ENCODE peak calls at places on chromosomes 5 and 9, in ten cellular contexts. One of them, this sample, is unnamed.

GRCh38 chr5:103638979-103639378 is 76.4 kb upstream of the NUDT12 start:
- DNase-seq in central memory CD8-positive, alpha-beta T cell: no peak
- DNase-seq in progenitor cell of endocrine pancreas: no peak
- DNase-seq in H7: no peak
- DNase-seq in neural crest cell: no peak
- DNase-seq in NCI-H1105 treated with DMSO at 0.1 percent for 48 hours: no peak
- DNase-seq in HFFc6: no peak
- DNase-seq in non-pigmented ciliary epithelial cell: no peak
- DNase-seq in Ammon's horn: no peak
- DNase-seq in dermis microvascular lymphatic vessel endothelial cell: no peak
- DNase-seq in this sample: no peak

GRCh38 chr9:36798350-36799065 is 225.8 kb downstream of the MELK start:
- DNase-seq in central memory CD8-positive, alpha-beta T cell: no peak
- DNase-seq in progenitor cell of endocrine pancreas: no peak
- DNase-seq in H7: peak
- DNase-seq in neural crest cell: no peak
- DNase-seq in NCI-H1105 treated with DMSO at 0.1 percent for 48 hours: peak
- DNase-seq in HFFc6: no peak
- DNase-seq in non-pigmented ciliary epithelial cell: no peak
- DNase-seq in Ammon's horn: peak
- DNase-seq in dermis microvascular lymphatic vessel endothelial cell: no peak
- DNase-seq in this sample: no peak

GRCh38 chr5:176817369-176817841 is 7.0 kb downstream of the UNC5A start:
- DNase-seq in central memory CD8-positive, alpha-beta T cell: no peak
- DNase-seq in progenitor cell of endocrine pancreas: no peak
- DNase-seq in H7: peak
- DNase-seq in neural crest cell: no peak
- DNase-seq in NCI-H1105 treated with DMSO at 0.1 percent for 48 hours: peak
- DNase-seq in HFFc6: no peak
- DNase-seq in non-pigmented ciliary epithelial cell: no peak
- DNase-seq in Ammon's horn: no peak
- DNase-seq in dermis microvascular lymphatic vessel endothelial cell: peak
- DNase-seq in this sample: no peak

GRCh38 chr5:78626009-78626571 is 22.5 kb downstream of the LHFPL2 start:
- DNase-seq in central memory CD8-positive, alpha-beta T cell: no peak
- DNase-seq in progenitor cell of endocrine pancreas: no peak
- DNase-seq in H7: no peak
- DNase-seq in neural crest cell: no peak
- DNase-seq in NCI-H1105 treated with DMSO at 0.1 percent for 48 hours: no peak
- DNase-seq in HFFc6: no peak
- DNase-seq in non-pigmented ciliary epithelial cell: no peak
- DNase-seq in Ammon's horn: no peak
- DNase-seq in dermis microvascular lymphatic vessel endothelial cell: no peak
- DNase-seq in this sample: no peak

GRCh38 chr9:100884518-100884917 is 144.0 kb upstream of the PLPPR1 start:
- DNase-seq in central memory CD8-positive, alpha-beta T cell: no peak
- DNase-seq in progenitor cell of endocrine pancreas: no peak
- DNase-seq in H7: no peak
- DNase-seq in neural crest cell: peak
- DNase-seq in NCI-H1105 treated with DMSO at 0.1 percent for 48 hours: no peak
- DNase-seq in HFFc6: no peak
- DNase-seq in non-pigmented ciliary epithelial cell: no peak
- DNase-seq in Ammon's horn: peak
- DNase-seq in dermis microvascular lymphatic vessel endothelial cell: no peak
- DNase-seq in this sample: no peak

GRCh38 chr5:134177197-134178171 is 734 bp upstream of the SKP1 start:
- DNase-seq in central memory CD8-positive, alpha-beta T cell: no peak
- DNase-seq in progenitor cell of endocrine pancreas: no peak
- DNase-seq in H7: peak
- DNase-seq in neural crest cell: no peak
- DNase-seq in NCI-H1105 treated with DMSO at 0.1 percent for 48 hours: peak
- DNase-seq in HFFc6: peak
- DNase-seq in non-pigmented ciliary epithelial cell: no peak
- DNase-seq in Ammon's horn: peak
- DNase-seq in dermis microvascular lymphatic vessel endothelial cell: peak
- DNase-seq in this sample: peak

GRCh38 chr9:111728617-111729366 is 65.9 kb downstream of the SHOC1 start:
- DNase-seq in central memory CD8-positive, alpha-beta T cell: no peak
- DNase-seq in progenitor cell of endocrine pancreas: no peak
- DNase-seq in H7: no peak
- DNase-seq in neural crest cell: no peak
- DNase-seq in NCI-H1105 treated with DMSO at 0.1 percent for 48 hours: no peak
- DNase-seq in HFFc6: peak
- DNase-seq in non-pigmented ciliary epithelial cell: peak
- DNase-seq in Ammon's horn: no peak
- DNase-seq in dermis microvascular lymphatic vessel endothelial cell: peak
- DNase-seq in this sample: no peak

GRCh38 chr5:10556331-10556807 is 7.5 kb upstream of the ANKRD33B start:
- DNase-seq in central memory CD8-positive, alpha-beta T cell: no peak
- DNase-seq in progenitor cell of endocrine pancreas: no peak
- DNase-seq in H7: no peak
- DNase-seq in neural crest cell: no peak
- DNase-seq in NCI-H1105 treated with DMSO at 0.1 percent for 48 hours: no peak
- DNase-seq in HFFc6: peak
- DNase-seq in non-pigmented ciliary epithelial cell: no peak
- DNase-seq in Ammon's horn: no peak
- DNase-seq in dermis microvascular lymphatic vessel endothelial cell: peak
- DNase-seq in this sample: no peak

GRCh38 chr9:73143606-73144328 is 7.9 kb upstream of the ANXA1 start:
- DNase-seq in central memory CD8-positive, alpha-beta T cell: no peak
- DNase-seq in progenitor cell of endocrine pancreas: no peak
- DNase-seq in H7: peak
- DNase-seq in neural crest cell: no peak
- DNase-seq in NCI-H1105 treated with DMSO at 0.1 percent for 48 hours: no peak
- DNase-seq in HFFc6: peak
- DNase-seq in non-pigmented ciliary epithelial cell: no peak
- DNase-seq in Ammon's horn: no peak
- DNase-seq in dermis microvascular lymphatic vessel endothelial cell: peak
- DNase-seq in this sample: no peak

GRCh38 chr9:136690841-136691261 is 3.6 kb upstream of the AGPAT2 start:
- DNase-seq in central memory CD8-positive, alpha-beta T cell: no peak
- DNase-seq in progenitor cell of endocrine pancreas: no peak
- DNase-seq in H7: no peak
- DNase-seq in neural crest cell: no peak
- DNase-seq in NCI-H1105 treated with DMSO at 0.1 percent for 48 hours: no peak
- DNase-seq in HFFc6: no peak
- DNase-seq in non-pigmented ciliary epithelial cell: no peak
- DNase-seq in Ammon's horn: no peak
- DNase-seq in dermis microvascular lymphatic vessel endothelial cell: no peak
- DNase-seq in this sample: no peak

GRCh38 chr9:29214702-29215248 is 1641.5 kb upstream of the C9orf72 start:
- DNase-seq in central memory CD8-positive, alpha-beta T cell: no peak
- DNase-seq in progenitor cell of endocrine pancreas: peak
- DNase-seq in H7: peak
- DNase-seq in neural crest cell: peak
- DNase-seq in NCI-H1105 treated with DMSO at 0.1 percent for 48 hours: peak
- DNase-seq in HFFc6: no peak
- DNase-seq in non-pigmented ciliary epithelial cell: no peak
- DNase-seq in Ammon's horn: peak
- DNase-seq in dermis microvascular lymphatic vessel endothelial cell: no peak
- DNase-seq in this sample: no peak

GRCh38 chr9:21096172-21096900 is 18.6 kb upstream of the IFNB1 start:
- DNase-seq in central memory CD8-positive, alpha-beta T cell: peak
- DNase-seq in progenitor cell of endocrine pancreas: no peak
- DNase-seq in H7: no peak
- DNase-seq in neural crest cell: no peak
- DNase-seq in NCI-H1105 treated with DMSO at 0.1 percent for 48 hours: no peak
- DNase-seq in HFFc6: peak
- DNase-seq in non-pigmented ciliary epithelial cell: peak
- DNase-seq in Ammon's horn: peak
- DNase-seq in dermis microvascular lymphatic vessel endothelial cell: peak
- DNase-seq in this sample: no peak

GRCh38 chr5:2207966-2208544 is 325.3 kb upstream of the IRX4 start:
- DNase-seq in central memory CD8-positive, alpha-beta T cell: no peak
- DNase-seq in progenitor cell of endocrine pancreas: peak
- DNase-seq in H7: peak
- DNase-seq in neural crest cell: peak
- DNase-seq in NCI-H1105 treated with DMSO at 0.1 percent for 48 hours: no peak
- DNase-seq in HFFc6: no peak
- DNase-seq in non-pigmented ciliary epithelial cell: no peak
- DNase-seq in Ammon's horn: peak
- DNase-seq in dermis microvascular lymphatic vessel endothelial cell: no peak
- DNase-seq in this sample: no peak

GRCh38 chr5:129019401-129019908 is 54.2 kb downstream of the SLC27A6 start:
- DNase-seq in central memory CD8-positive, alpha-beta T cell: no peak
- DNase-seq in progenitor cell of endocrine pancreas: no peak
- DNase-seq in H7: no peak
- DNase-seq in neural crest cell: no peak
- DNase-seq in NCI-H1105 treated with DMSO at 0.1 percent for 48 hours: no peak
- DNase-seq in HFFc6: no peak
- DNase-seq in non-pigmented ciliary epithelial cell: no peak
- DNase-seq in Ammon's horn: no peak
- DNase-seq in dermis microvascular lymphatic vessel endothelial cell: no peak
- DNase-seq in this sample: no peak

GRCh38 chr9:120742951-120743416 is 28.7 kb upstream of the MEGF9 start:
- DNase-seq in central memory CD8-positive, alpha-beta T cell: no peak
- DNase-seq in progenitor cell of endocrine pancreas: no peak
- DNase-seq in H7: peak
- DNase-seq in neural crest cell: no peak
- DNase-seq in NCI-H1105 treated with DMSO at 0.1 percent for 48 hours: peak
- DNase-seq in HFFc6: peak
- DNase-seq in non-pigmented ciliary epithelial cell: no peak
- DNase-seq in Ammon's horn: no peak
- DNase-seq in dermis microvascular lymphatic vessel endothelial cell: peak
- DNase-seq in this sample: no peak

GRCh38 chr9:27473135-27473534 is 51.0 kb upstream of the IFNK start:
- DNase-seq in central memory CD8-positive, alpha-beta T cell: no peak
- DNase-seq in progenitor cell of endocrine pancreas: no peak
- DNase-seq in H7: no peak
- DNase-seq in neural crest cell: no peak
- DNase-seq in NCI-H1105 treated with DMSO at 0.1 percent for 48 hours: no peak
- DNase-seq in HFFc6: no peak
- DNase-seq in non-pigmented ciliary epithelial cell: no peak
- DNase-seq in Ammon's horn: peak
- DNase-seq in dermis microvascular lymphatic vessel endothelial cell: no peak
- DNase-seq in this sample: peak

GRCh38 chr5:150486402-150487198 is 21.3 kb upstream of the NDST1 start:
- DNase-seq in central memory CD8-positive, alpha-beta T cell: peak
- DNase-seq in progenitor cell of endocrine pancreas: peak
- DNase-seq in H7: peak
- DNase-seq in neural crest cell: peak
- DNase-seq in NCI-H1105 treated with DMSO at 0.1 percent for 48 hours: peak
- DNase-seq in HFFc6: no peak
- DNase-seq in non-pigmented ciliary epithelial cell: no peak
- DNase-seq in Ammon's horn: peak
- DNase-seq in dermis microvascular lymphatic vessel endothelial cell: peak
- DNase-seq in this sample: peak

GRCh38 chr9:135078361-135078821 is 9.1 kb upstream of the OLFM1 start:
- DNase-seq in central memory CD8-positive, alpha-beta T cell: no peak
- DNase-seq in progenitor cell of endocrine pancreas: no peak
- DNase-seq in H7: no peak
- DNase-seq in neural crest cell: no peak
- DNase-seq in NCI-H1105 treated with DMSO at 0.1 percent for 48 hours: no peak
- DNase-seq in HFFc6: no peak
- DNase-seq in non-pigmented ciliary epithelial cell: no peak
- DNase-seq in Ammon's horn: no peak
- DNase-seq in dermis microvascular lymphatic vessel endothelial cell: no peak
- DNase-seq in this sample: peak

GRCh38 chr5:154520861-154521453 is 42.9 kb upstream of the HAND1 start:
- DNase-seq in central memory CD8-positive, alpha-beta T cell: no peak
- DNase-seq in progenitor cell of endocrine pancreas: peak
- DNase-seq in H7: peak
- DNase-seq in neural crest cell: peak
- DNase-seq in NCI-H1105 treated with DMSO at 0.1 percent for 48 hours: peak
- DNase-seq in HFFc6: no peak
- DNase-seq in non-pigmented ciliary epithelial cell: no peak
- DNase-seq in Ammon's horn: no peak
- DNase-seq in dermis microvascular lymphatic vessel endothelial cell: peak
- DNase-seq in this sample: peak

GRCh38 chr5:15927710-15928380 is 251.7 kb downstream of the MARCHF11 start:
- DNase-seq in central memory CD8-positive, alpha-beta T cell: no peak
- DNase-seq in progenitor cell of endocrine pancreas: no peak
- DNase-seq in H7: no peak
- DNase-seq in neural crest cell: no peak
- DNase-seq in NCI-H1105 treated with DMSO at 0.1 percent for 48 hours: no peak
- DNase-seq in HFFc6: no peak
- DNase-seq in non-pigmented ciliary epithelial cell: no peak
- DNase-seq in Ammon's horn: no peak
- DNase-seq in dermis microvascular lymphatic vessel endothelial cell: no peak
- DNase-seq in this sample: no peak

GRCh38 chr5:73822989-73823339 is 197.0 kb downstream of the ARHGEF28 start:
- DNase-seq in central memory CD8-positive, alpha-beta T cell: no peak
- DNase-seq in progenitor cell of endocrine pancreas: no peak
- DNase-seq in H7: no peak
- DNase-seq in neural crest cell: no peak
- DNase-seq in NCI-H1105 treated with DMSO at 0.1 percent for 48 hours: peak
- DNase-seq in HFFc6: no peak
- DNase-seq in non-pigmented ciliary epithelial cell: no peak
- DNase-seq in Ammon's horn: no peak
- DNase-seq in dermis microvascular lymphatic vessel endothelial cell: peak
- DNase-seq in this sample: no peak

GRCh38 chr9:133686642-133687575 is 50.7 kb downstream of the DBH start:
- DNase-seq in central memory CD8-positive, alpha-beta T cell: no peak
- DNase-seq in progenitor cell of endocrine pancreas: no peak
- DNase-seq in H7: no peak
- DNase-seq in neural crest cell: no peak
- DNase-seq in NCI-H1105 treated with DMSO at 0.1 percent for 48 hours: no peak
- DNase-seq in HFFc6: no peak
- DNase-seq in non-pigmented ciliary epithelial cell: no peak
- DNase-seq in Ammon's horn: peak
- DNase-seq in dermis microvascular lymphatic vessel endothelial cell: no peak
- DNase-seq in this sample: no peak

GRCh38 chr5:40736103-40736875 is 19.5 kb downstream of the TTC33 start:
- DNase-seq in central memory CD8-positive, alpha-beta T cell: no peak
- DNase-seq in progenitor cell of endocrine pancreas: no peak
- DNase-seq in H7: peak
- DNase-seq in neural crest cell: no peak
- DNase-seq in NCI-H1105 treated with DMSO at 0.1 percent for 48 hours: peak
- DNase-seq in HFFc6: peak
- DNase-seq in non-pigmented ciliary epithelial cell: no peak
- DNase-seq in Ammon's horn: peak
- DNase-seq in dermis microvascular lymphatic vessel endothelial cell: peak
- DNase-seq in this sample: no peak

GRCh38 chr5:52502591-52502990 is 285.1 kb upstream of the ITGA1 start:
- DNase-seq in central memory CD8-positive, alpha-beta T cell: no peak
- DNase-seq in progenitor cell of endocrine pancreas: no peak
- DNase-seq in H7: no peak
- DNase-seq in neural crest cell: no peak
- DNase-seq in NCI-H1105 treated with DMSO at 0.1 percent for 48 hours: peak
- DNase-seq in HFFc6: no peak
- DNase-seq in non-pigmented ciliary epithelial cell: no peak
- DNase-seq in Ammon's horn: no peak
- DNase-seq in dermis microvascular lymphatic vessel endothelial cell: no peak
- DNase-seq in this sample: no peak

GRCh38 chr9:83432104-83432627 is 106.0 kb downstream of the FRMD3 start:
- DNase-seq in central memory CD8-positive, alpha-beta T cell: no peak
- DNase-seq in progenitor cell of endocrine pancreas: no peak
- DNase-seq in H7: peak
- DNase-seq in neural crest cell: no peak
- DNase-seq in NCI-H1105 treated with DMSO at 0.1 percent for 48 hours: no peak
- DNase-seq in HFFc6: peak
- DNase-seq in non-pigmented ciliary epithelial cell: no peak
- DNase-seq in Ammon's horn: peak
- DNase-seq in dermis microvascular lymphatic vessel endothelial cell: peak
- DNase-seq in this sample: peak

GRCh38 chr9:111691686-111692329 is 30.4 kb downstream of the GNG10 start:
- DNase-seq in central memory CD8-positive, alpha-beta T cell: no peak
- DNase-seq in progenitor cell of endocrine pancreas: no peak
- DNase-seq in H7: no peak
- DNase-seq in neural crest cell: no peak
- DNase-seq in NCI-H1105 treated with DMSO at 0.1 percent for 48 hours: peak
- DNase-seq in HFFc6: peak
- DNase-seq in non-pigmented ciliary epithelial cell: peak
- DNase-seq in Ammon's horn: peak
- DNase-seq in dermis microvascular lymphatic vessel endothelial cell: peak
- DNase-seq in this sample: no peak

GRCh38 chr9:133604214-133604613 is 5.0 kb downstream of the FAM163B start:
- DNase-seq in central memory CD8-positive, alpha-beta T cell: peak
- DNase-seq in progenitor cell of endocrine pancreas: no peak
- DNase-seq in H7: no peak
- DNase-seq in neural crest cell: no peak
- DNase-seq in NCI-H1105 treated with DMSO at 0.1 percent for 48 hours: peak
- DNase-seq in HFFc6: no peak
- DNase-seq in non-pigmented ciliary epithelial cell: no peak
- DNase-seq in Ammon's horn: no peak
- DNase-seq in dermis microvascular lymphatic vessel endothelial cell: no peak
- DNase-seq in this sample: no peak

GRCh38 chr5:9099681-9100080 is 446.2 kb downstream of the SEMA5A start:
- DNase-seq in central memory CD8-positive, alpha-beta T cell: no peak
- DNase-seq in progenitor cell of endocrine pancreas: no peak
- DNase-seq in H7: no peak
- DNase-seq in neural crest cell: no peak
- DNase-seq in NCI-H1105 treated with DMSO at 0.1 percent for 48 hours: no peak
- DNase-seq in HFFc6: no peak
- DNase-seq in non-pigmented ciliary epithelial cell: no peak
- DNase-seq in Ammon's horn: no peak
- DNase-seq in dermis microvascular lymphatic vessel endothelial cell: no peak
- DNase-seq in this sample: no peak